ENCODE peak calls at places on chromosomes 13 and 19, in eight cellular contexts. One of them, this sample, is unnamed.

GRCh38 chr19:39237200-39238184 is 7.3 kb downstream of the IFNL3 start:
- DNase-seq in NCI-H1930: no peak
- DNase-seq in NCI-H1436: no peak
- DNase-seq in COR-L47: peak
- DNase-seq in endothelial cell: no peak
- DNase-seq in GM06990: peak
- DNase-seq in tibial nerve: no peak
- DNase-seq in pancreas: peak
- DNase-seq in this sample: peak

GRCh38 chr13:70964124-70964523 is 855.9 kb upstream of the KLHL1 start:
- DNase-seq in NCI-H1436: no peak
- DNase-seq in endothelial cell: no peak
- DNase-seq in COR-L47: peak
- DNase-seq in pancreas: no peak
- DNase-seq in NCI-H1930: peak
- DNase-seq in tibial nerve: no peak
- DNase-seq in GM06990: no peak
- DNase-seq in this sample: no peak

GRCh38 chr19:48248081-48248833 is 7.5 kb downstream of the CARD8 start:
- DNase-seq in NCI-H1436: no peak
- DNase-seq in GM06990: no peak
- DNase-seq in endothelial cell: no peak
- DNase-seq in COR-L47: no peak
- DNase-seq in NCI-H1930: no peak
- DNase-seq in pancreas: no peak
- DNase-seq in tibial nerve: no peak
- DNase-seq in this sample: no peak

GRCh38 chr19:4916292-4917082 is 7.2 kb downstream of the UHRF1 start:
- DNase-seq in tibial nerve: no peak
- DNase-seq in NCI-H1436: no peak
- DNase-seq in NCI-H1930: no peak
- DNase-seq in GM06990: peak
- DNase-seq in COR-L47: no peak
- DNase-seq in pancreas: no peak
- DNase-seq in endothelial cell: no peak
- DNase-seq in this sample: peak

GRCh38 chr13:48737689-48738088 is 84.0 kb downstream of the CYSLTR2 start:
- DNase-seq in tibial nerve: no peak
- DNase-seq in pancreas: no peak
- DNase-seq in endothelial cell: no peak
- DNase-seq in NCI-H1436: no peak
- DNase-seq in NCI-H1930: no peak
- DNase-seq in COR-L47: no peak
- DNase-seq in GM06990: no peak
- DNase-seq in this sample: no peak

GRCh38 chr19:42250666-42251531 is 4.0 kb downstream of the ERF start:
- DNase-seq in endothelial cell: no peak
- DNase-seq in COR-L47: no peak
- DNase-seq in NCI-H1930: no peak
- DNase-seq in pancreas: peak
- DNase-seq in tibial nerve: no peak
- DNase-seq in GM06990: no peak
- DNase-seq in NCI-H1436: no peak
- DNase-seq in this sample: no peak

GRCh38 chr19:51698296-51698695 is 5.2 kb downstream of the SPACA6 start:
- DNase-seq in NCI-H1930: no peak
- DNase-seq in pancreas: no peak
- DNase-seq in tibial nerve: no peak
- DNase-seq in GM06990: no peak
- DNase-seq in COR-L47: no peak
- DNase-seq in endothelial cell: no peak
- DNase-seq in NCI-H1436: no peak
- DNase-seq in this sample: no peak

GRCh38 chr19:3275068-3275582 is 50.7 kb downstream of the CELF5 start:
- DNase-seq in GM06990: no peak
- DNase-seq in tibial nerve: no peak
- DNase-seq in NCI-H1436: peak
- DNase-seq in COR-L47: peak
- DNase-seq in NCI-H1930: no peak
- DNase-seq in endothelial cell: peak
- DNase-seq in pancreas: no peak
- DNase-seq in this sample: no peak

GRCh38 chr13:51778407-51778806 is 25.6 kb downstream of the DHRS12 start:
- DNase-seq in NCI-H1930: no peak
- DNase-seq in COR-L47: no peak
- DNase-seq in endothelial cell: no peak
- DNase-seq in tibial nerve: no peak
- DNase-seq in GM06990: no peak
- DNase-seq in pancreas: peak
- DNase-seq in NCI-H1436: no peak
- DNase-seq in this sample: no peak

GRCh38 chr13:25478186-25478585 is 106.4 kb downstream of the ATP8A2 start:
- DNase-seq in COR-L47: no peak
- DNase-seq in NCI-H1436: no peak
- DNase-seq in NCI-H1930: no peak
- DNase-seq in tibial nerve: no peak
- DNase-seq in endothelial cell: no peak
- DNase-seq in GM06990: no peak
- DNase-seq in pancreas: no peak
- DNase-seq in this sample: no peak

GRCh38 chr13:85286081-85286480 is 513.1 kb downstream of the SLITRK6 start:
- DNase-seq in NCI-H1930: no peak
- DNase-seq in tibial nerve: no peak
- DNase-seq in pancreas: no peak
- DNase-seq in GM06990: no peak
- DNase-seq in COR-L47: no peak
- DNase-seq in NCI-H1436: no peak
- DNase-seq in endothelial cell: no peak
- DNase-seq in this sample: no peak

GRCh38 chr13:42065414-42065813 is 17.0 kb downstream of the DGKH start:
- DNase-seq in COR-L47: no peak
- DNase-seq in pancreas: no peak
- DNase-seq in NCI-H1930: no peak
- DNase-seq in endothelial cell: no peak
- DNase-seq in NCI-H1436: no peak
- DNase-seq in GM06990: no peak
- DNase-seq in tibial nerve: no peak
- DNase-seq in this sample: no peak

GRCh38 chr13:26628706-26629105 is 71.2 kb downstream of the WASF3 start:
- DNase-seq in pancreas: no peak
- DNase-seq in NCI-H1930: no peak
- DNase-seq in endothelial cell: no peak
- DNase-seq in NCI-H1436: no peak
- DNase-seq in COR-L47: peak
- DNase-seq in GM06990: no peak
- DNase-seq in tibial nerve: no peak
- DNase-seq in this sample: peak

GRCh38 chr13:93769607-93770006 is 543.0 kb downstream of the GPC6 start:
- DNase-seq in NCI-H1930: no peak
- DNase-seq in pancreas: no peak
- DNase-seq in endothelial cell: no peak
- DNase-seq in NCI-H1436: no peak
- DNase-seq in GM06990: no peak
- DNase-seq in COR-L47: no peak
- DNase-seq in tibial nerve: no peak
- DNase-seq in this sample: no peak

GRCh38 chr13:112325941-112326645 is 50.1 kb upstream of the SPACA7 start:
- DNase-seq in tibial nerve: no peak
- DNase-seq in NCI-H1930: no peak
- DNase-seq in COR-L47: no peak
- DNase-seq in GM06990: no peak
- DNase-seq in endothelial cell: no peak
- DNase-seq in pancreas: no peak
- DNase-seq in NCI-H1436: no peak
- DNase-seq in this sample: no peak

GRCh38 chr19:21202865-21203494 is 61.1 kb downstream of the ZNF431 start:
- DNase-seq in tibial nerve: no peak
- DNase-seq in COR-L47: peak
- DNase-seq in pancreas: no peak
- DNase-seq in NCI-H1436: peak
- DNase-seq in NCI-H1930: no peak
- DNase-seq in GM06990: no peak
- DNase-seq in endothelial cell: peak
- DNase-seq in this sample: no peak

GRCh38 chr19:55273978-55274707 is 5.8 kb downstream of the HSPBP1 start:
- DNase-seq in endothelial cell: no peak
- DNase-seq in NCI-H1930: no peak
- DNase-seq in COR-L47: peak
- DNase-seq in pancreas: no peak
- DNase-seq in NCI-H1436: no peak
- DNase-seq in tibial nerve: no peak
- DNase-seq in GM06990: no peak
- DNase-seq in this sample: no peak

GRCh38 chr19:9329999-9330398 is 6.0 kb downstream of the ZNF559 start:
- DNase-seq in tibial nerve: no peak
- DNase-seq in COR-L47: no peak
- DNase-seq in GM06990: no peak
- DNase-seq in pancreas: no peak
- DNase-seq in NCI-H1436: no peak
- DNase-seq in endothelial cell: no peak
- DNase-seq in NCI-H1930: no peak
- DNase-seq in this sample: no peak

GRCh38 chr19:33373701-33374405 is at the start of gene CEBPG:
- DNase-seq in NCI-H1930: peak
- DNase-seq in GM06990: no peak
- DNase-seq in endothelial cell: peak
- DNase-seq in NCI-H1436: peak
- DNase-seq in tibial nerve: no peak
- DNase-seq in COR-L47: peak
- DNase-seq in pancreas: no peak
- DNase-seq in this sample: peak

GRCh38 chr19:14395710-14396338 is 14.6 kb downstream of the ADGRE5 start:
- DNase-seq in tibial nerve: no peak
- DNase-seq in endothelial cell: no peak
- DNase-seq in pancreas: no peak
- DNase-seq in COR-L47: no peak
- DNase-seq in NCI-H1436: no peak
- DNase-seq in NCI-H1930: no peak
- DNase-seq in GM06990: no peak
- DNase-seq in this sample: no peak

GRCh38 chr13:111584101-111584500 is 263.7 kb downstream of the TEX29 start:
- DNase-seq in GM06990: no peak
- DNase-seq in tibial nerve: no peak
- DNase-seq in pancreas: no peak
- DNase-seq in NCI-H1930: no peak
- DNase-seq in COR-L47: no peak
- DNase-seq in endothelial cell: no peak
- DNase-seq in NCI-H1436: no peak
- DNase-seq in this sample: peak

This sample was measured in transverse colon.